ENCODE peak calls at places on chromosomes 3 and 15, in five cellular contexts. C is activated CD4-positive, alpha-beta T cell treated with anti-CD3 and anti-CD28 coated beads, Interleukin-2, amount 10 ng/mL, durations not matched to agents 24 days and 14 days; B is posterior cingulate gyrus; N is neuronal stem cell; D is BJ. F is an unnamed sample.
A peak's percentile ranks its signal among the peaks of the same experiment; 100 is the strongest.

GRCh38 chr15:71444866-71445590 is 329.8 kb downstream of the THSD4 start:
- DNase-seq in C (no peak), B (no peak), N (no peak), D (no peak), F (no peak)

GRCh38 chr15:71999807-72000206 is 118.1 kb downstream of the MYO9A start:
- DNase-seq in C (no peak), B (no peak), N (no peak), D (no peak), F (no peak)

GRCh38 chr3:17619952-17620351 is 122.5 kb downstream of the TBC1D5 start:
- DNase-seq in C (no peak), B (no peak), N (no peak), D (no peak), F (no peak)

GRCh38 chr15:63156708-63157065 is 590 bp downstream of the RPS27L start:
- DNase-seq in C (peak; percentile 75), B (peak; percentile 34), N (peak; percentile 18), D (no peak), F (no peak)

GRCh38 chr3:52025453-52025852 is 29.8 kb upstream of the RPL29 start:
- DNase-seq in C (no peak), B (no peak), N (no peak), D (no peak), F (no peak)

GRCh38 chr3:50971487-50971924 is 296.8 kb downstream of the DOCK3 start:
- DNase-seq in C (peak; percentile 89), B (no peak), N (peak; percentile 23), D (no peak), F (peak; percentile 52)

GRCh38 chr3:127217594-127218456 is 24.9 kb downstream of the PRR23E start:
- DNase-seq in C (no peak), B (no peak), N (no peak), D (peak; percentile 44), F (no peak)

GRCh38 chr3:188594137-188594536 is 440.2 kb downstream of the LPP start:
- DNase-seq in C (no peak), B (no peak), N (no peak), D (peak; percentile 87), F (no peak)

GRCh38 chr3:49030331-49030730 is 1.1 kb upstream of the IMPDH2 start:
- DNase-seq in C (no peak), B (no peak), N (no peak), D (no peak), F (no peak)

GRCh38 chr3:43690400-43691119 is at the start of gene ABHD5:
- DNase-seq in C (peak; percentile 98), B (peak; percentile 77), N (peak; percentile 94), D (peak; percentile 73), F (peak; percentile 70)

GRCh38 chr3:159882784-159883779 is 105.6 kb upstream of the IL12A start:
- DNase-seq in C (peak; percentile 46), B (no peak), N (no peak), D (no peak), F (no peak)

GRCh38 chr3:86988235-86988634 is 2.7 kb downstream of the VGLL3 start:
- DNase-seq in C (no peak), B (no peak), N (no peak), D (peak; percentile 49), F (no peak)

GRCh38 chr15:55774113-55774970 is 31.4 kb upstream of the PRTG start:
- DNase-seq in C (peak; percentile 79), B (peak; percentile 19), N (peak; percentile 62), D (no peak), F (no peak)

GRCh38 chr3:159520638-159521037 is 468.0 kb upstream of the IL12A start:
- DNase-seq in C (no peak), B (no peak), N (no peak), D (no peak), F (no peak)

GRCh38 chr15:78203346-78204225 is 30.8 kb downstream of the ACSBG1 start:
- DNase-seq in C (no peak), B (peak; percentile 51), N (no peak), D (no peak), F (no peak)

GRCh38 chr3:17233398-17233800 is 348.6 kb downstream of the PLCL2 start:
- DNase-seq in C (peak; percentile 84), B (no peak), N (peak; percentile 29), D (no peak), F (peak; percentile 5)

GRCh38 chr3:115134648-115135347 is 12.3 kb downstream of the ZBTB20 start:
- DNase-seq in C (no peak), B (no peak), N (no peak), D (no peak), F (no peak)

GRCh38 chr3:55013145-55013544 is 85.3 kb upstream of the LRTM1 start:
- DNase-seq in C (no peak), B (no peak), N (no peak), D (no peak), F (no peak)

GRCh38 chr15:79962178-79962577 is 8.8 kb downstream of the BCL2A1 start:
- DNase-seq in C (no peak), B (no peak), N (no peak), D (no peak), F (no peak)

GRCh38 chr3:76859596-76859995 is 180.3 kb upstream of the ROBO2 start:
- DNase-seq in C (no peak), B (no peak), N (no peak), D (no peak), F (no peak)

GRCh38 chr3:27637346-27638000 is 84.7 kb downstream of the EOMES start:
- DNase-seq in C (no peak), B (no peak), N (peak; percentile 17), D (no peak), F (no peak)

GRCh38 chr3:112633757-112634156 is 7.2 kb downstream of the CCDC80 start:
- DNase-seq in C (no peak), B (no peak), N (no peak), D (no peak), F (no peak)

GRCh38 chr3:119955972-119956371 is 138.3 kb downstream of the GSK3B start:
- DNase-seq in C (no peak), B (no peak), N (no peak), D (no peak), F (no peak)

GRCh38 chr3:159763466-159764210 is 225.0 kb upstream of the IL12A start:
- DNase-seq in C (peak; percentile 85), B (peak; percentile 56), N (peak; percentile 79), D (no peak), F (no peak)

GRCh38 chr3:170418422-170419300 is at the start of gene CLDN11:
- DNase-seq in C (no peak), B (peak; percentile 69), N (no peak), D (no peak), F (no peak)

GRCh38 chr15:25784876-25785642 is 78.1 kb downstream of the ATP10A start:
- DNase-seq in C (no peak), B (no peak), N (no peak), D (peak; percentile 88), F (no peak)